ENCODE peak calls at places on chromosomes 13 and 19, in four cellular contexts. One of them, this sample, is unnamed.
A peak's percentile ranks its signal among the peaks of the same experiment; 100 is the strongest.

GRCh38 chr19:48372904-48373303 is 8.7 kb downstream of the SYNGR4 start:
- DNase-seq in upper lobe of left lung: no peak
- DNase-seq in coronary artery: no peak
- DNase-seq in body of pancreas: no peak
- DNase-seq in this sample: no peak

GRCh38 chr13:73870970-73871935 is 263.0 kb downstream of the KLF12 start:
- DNase-seq in coronary artery: no peak
- DNase-seq in body of pancreas: no peak
- DNase-seq in upper lobe of left lung: no peak
- DNase-seq in this sample: no peak

GRCh38 chr19:575527-576506 is 3.4 kb downstream of the BSG start:
- DNase-seq in upper lobe of left lung: peak; percentile 81
- DNase-seq in body of pancreas: no peak
- DNase-seq in coronary artery: no peak
- DNase-seq in this sample: no peak

GRCh38 chr13:112802808-112803207 is 113.0 kb downstream of the ATP11A start:
- DNase-seq in coronary artery: no peak
- DNase-seq in upper lobe of left lung: no peak
- DNase-seq in body of pancreas: no peak
- DNase-seq in this sample: no peak

GRCh38 chr19:52665529-52665928 is 27.4 kb upstream of the ZNF83 start:
- DNase-seq in body of pancreas: no peak
- DNase-seq in upper lobe of left lung: no peak
- DNase-seq in coronary artery: no peak
- DNase-seq in this sample: no peak

GRCh38 chr13:42548731-42549554 is 25.0 kb upstream of the TNFSF11 start:
- DNase-seq in body of pancreas: no peak
- DNase-seq in coronary artery: no peak
- DNase-seq in upper lobe of left lung: no peak
- DNase-seq in this sample: peak; percentile 22

GRCh38 chr19:47266401-47266885 is 8.2 kb upstream of the INAFM1 start:
- DNase-seq in coronary artery: no peak
- DNase-seq in upper lobe of left lung: peak; percentile 80
- DNase-seq in body of pancreas: no peak
- DNase-seq in this sample: no peak

GRCh38 chr19:48751835-48752510 is 468 bp downstream of the FUT1 start:
- DNase-seq in coronary artery: no peak
- DNase-seq in upper lobe of left lung: no peak
- DNase-seq in body of pancreas: no peak
- DNase-seq in this sample: no peak

GRCh38 chr19:408441-409005 is 424 bp downstream of the C2CD4C start:
- DNase-seq in coronary artery: no peak
- DNase-seq in upper lobe of left lung: peak; percentile 80
- DNase-seq in body of pancreas: no peak
- DNase-seq in this sample: no peak

GRCh38 chr13:91406619-91407018 is 8.2 kb downstream of the GPC5 start:
- DNase-seq in coronary artery: no peak
- DNase-seq in upper lobe of left lung: no peak
- DNase-seq in body of pancreas: no peak
- DNase-seq in this sample: no peak

GRCh38 chr13:37068962-37069361 is 9.5 kb upstream of the SUPT20H start:
- DNase-seq in coronary artery: no peak
- DNase-seq in upper lobe of left lung: no peak
- DNase-seq in body of pancreas: no peak
- DNase-seq in this sample: no peak

GRCh38 chr13:113211774-113212173 is 2.4 kb downstream of the CUL4A start:
- DNase-seq in body of pancreas: no peak
- DNase-seq in upper lobe of left lung: no peak
- DNase-seq in coronary artery: no peak
- DNase-seq in this sample: no peak

GRCh38 chr13:79782541-79783216 is 301.7 kb downstream of the NDFIP2 start:
- DNase-seq in coronary artery: no peak
- DNase-seq in body of pancreas: peak; percentile 42
- DNase-seq in upper lobe of left lung: no peak
- DNase-seq in this sample: no peak

GRCh38 chr13:113917096-113917495 is 53.2 kb upstream of the GAS6 start:
- DNase-seq in body of pancreas: no peak
- DNase-seq in coronary artery: peak; percentile 55
- DNase-seq in upper lobe of left lung: no peak
- DNase-seq in this sample: no peak

GRCh38 chr13:99949657-99950413 is 21.7 kb downstream of the ZIC5 start:
- DNase-seq in body of pancreas: no peak
- DNase-seq in upper lobe of left lung: no peak
- DNase-seq in coronary artery: no peak
- DNase-seq in this sample: no peak

GRCh38 chr13:69423844-69424243 is 683.8 kb upstream of the ATXN8OS start:
- DNase-seq in upper lobe of left lung: no peak
- DNase-seq in coronary artery: no peak
- DNase-seq in body of pancreas: no peak
- DNase-seq in this sample: no peak

GRCh38 chr13:93480553-93481106 is 254.0 kb downstream of the GPC6 start:
- DNase-seq in coronary artery: no peak
- DNase-seq in body of pancreas: no peak
- DNase-seq in upper lobe of left lung: no peak
- DNase-seq in this sample: no peak

GRCh38 chr13:74248477-74248876 is 114.3 kb upstream of the KLF12 start:
- DNase-seq in coronary artery: no peak
- DNase-seq in body of pancreas: no peak
- DNase-seq in upper lobe of left lung: no peak
- DNase-seq in this sample: no peak

GRCh38 chr13:21005193-21005592 is 56.2 kb downstream of the LATS2 start:
- DNase-seq in coronary artery: peak; percentile 58
- DNase-seq in upper lobe of left lung: no peak
- DNase-seq in body of pancreas: no peak
- DNase-seq in this sample: no peak

GRCh38 chr13:60012503-60012902 is 151.2 kb downstream of the DIAPH3 start:
- DNase-seq in upper lobe of left lung: no peak
- DNase-seq in coronary artery: no peak
- DNase-seq in body of pancreas: peak; percentile 32
- DNase-seq in this sample: no peak

DNA sequence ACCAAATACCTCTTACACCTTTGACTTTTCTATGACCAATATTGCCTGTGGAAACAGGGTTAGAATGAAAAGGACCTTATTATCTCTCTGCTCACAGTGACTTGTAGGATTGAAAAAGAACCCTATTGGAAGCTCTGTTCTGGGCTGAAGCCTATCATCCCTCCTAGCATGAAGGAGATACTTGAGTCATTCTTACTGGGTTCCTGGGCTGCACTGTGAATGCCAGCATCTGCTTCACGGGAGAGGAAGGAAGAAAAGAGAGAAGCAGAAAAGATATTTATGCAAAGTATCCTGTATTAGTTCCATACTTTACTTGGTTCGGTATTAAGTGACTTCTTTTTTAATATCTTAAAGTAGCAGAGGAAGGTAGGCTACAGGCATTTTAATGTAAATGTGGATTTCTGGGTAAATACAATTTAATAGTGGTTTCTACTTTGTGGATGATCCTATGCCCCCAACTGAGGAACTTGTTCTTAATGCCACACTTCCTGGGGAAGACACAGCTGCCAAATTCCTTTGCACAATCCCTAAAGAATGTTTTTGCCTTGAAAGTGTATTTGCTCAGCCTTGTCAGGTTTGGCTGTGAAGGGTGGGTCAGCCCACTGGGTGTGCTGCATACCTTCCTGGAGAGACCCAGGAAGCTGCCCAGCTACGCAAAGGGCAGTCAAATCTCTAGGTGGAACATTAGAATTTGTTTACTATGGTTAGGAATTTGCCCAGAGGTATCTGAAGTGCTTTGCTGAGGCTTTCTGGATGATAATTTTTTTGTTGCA is 13.7 kb upstream of the SCEL start:
- DNase-seq in body of pancreas: no peak
- DNase-seq in coronary artery: no peak
- DNase-seq in upper lobe of left lung: no peak
- DNase-seq in this sample: no peak
- TF ChIP-seq CTCF in body of pancreas: no peak
- TF ChIP-seq CTCF in coronary artery: no peak
- TF ChIP-seq CTCF in upper lobe of left lung: no peak
- TF ChIP-seq CTCF in this sample: no peak

GRCh38 chr13:24153347-24153746 is 7.2 kb upstream of the SPATA13 start:
- DNase-seq in body of pancreas: no peak
- DNase-seq in upper lobe of left lung: no peak
- DNase-seq in coronary artery: no peak
- DNase-seq in this sample: no peak

GRCh38 chr13:24152292-24153214 is 8.0 kb upstream of the SPATA13 start:
- DNase-seq in body of pancreas: no peak
- DNase-seq in upper lobe of left lung: no peak
- DNase-seq in coronary artery: no peak
- DNase-seq in this sample: no peak

GRCh38 chr13:24150613-24151012 is 9.9 kb upstream of the SPATA13 start:
- DNase-seq in coronary artery: no peak
- DNase-seq in upper lobe of left lung: no peak
- DNase-seq in body of pancreas: no peak
- DNase-seq in this sample: no peak

GRCh38 chr13:24151864-24152263 is 8.7 kb upstream of the SPATA13 start:
- DNase-seq in coronary artery: no peak
- DNase-seq in body of pancreas: no peak
- DNase-seq in upper lobe of left lung: no peak
- DNase-seq in this sample: no peak

GRCh38 chr13:24153979-24154378 is 6.5 kb upstream of the SPATA13 start:
- DNase-seq in upper lobe of left lung: no peak
- DNase-seq in body of pancreas: no peak
- DNase-seq in coronary artery: no peak
- DNase-seq in this sample: no peak
- TF ChIP-seq CTCF in upper lobe of left lung: no peak
- TF ChIP-seq CTCF in body of pancreas: no peak
- TF ChIP-seq CTCF in coronary artery: no peak
- TF ChIP-seq CTCF in this sample: no peak

GRCh38 chr13:94617389-94618000 is 15.8 kb downstream of the GPR180 start:
- DNase-seq in body of pancreas: no peak
- DNase-seq in upper lobe of left lung: no peak
- DNase-seq in coronary artery: no peak
- DNase-seq in this sample: no peak

DNA sequence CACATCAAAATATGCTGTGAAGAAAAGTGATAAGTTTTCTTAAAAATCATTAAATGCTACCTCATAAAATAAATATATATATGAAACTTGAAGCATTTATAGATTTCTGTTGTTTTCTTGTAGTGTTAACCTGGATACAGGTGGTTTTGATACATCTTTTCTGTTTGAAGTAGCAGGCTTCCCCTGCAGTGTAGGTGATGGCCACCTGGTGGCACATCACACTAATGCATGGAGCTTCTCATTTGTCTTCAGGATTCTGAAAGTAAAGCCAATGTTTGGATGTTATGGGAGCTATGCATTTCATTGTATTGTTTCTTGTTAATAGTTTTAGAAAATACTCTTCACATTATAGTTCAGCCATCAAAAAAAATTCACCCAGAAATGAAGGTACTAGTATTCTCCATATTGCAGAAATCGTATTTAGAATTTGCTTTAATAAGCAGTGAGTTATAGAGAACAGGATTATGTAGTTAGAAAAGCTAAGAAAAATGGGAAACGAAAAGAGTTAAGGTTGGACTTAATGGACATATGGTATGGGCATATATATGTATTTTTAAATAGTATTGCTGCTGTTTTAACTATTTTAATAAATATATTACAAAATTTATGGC is 18.7 kb downstream of the GPR180 start:
- DNase-seq in coronary artery: no peak
- DNase-seq in body of pancreas: no peak
- DNase-seq in upper lobe of left lung: no peak
- DNase-seq in this sample: no peak
- TF ChIP-seq CTCF in coronary artery: no peak
- TF ChIP-seq CTCF in body of pancreas: peak; percentile 45
- TF ChIP-seq CTCF in upper lobe of left lung: peak; percentile 42
- TF ChIP-seq CTCF in this sample: no peak

DNA sequence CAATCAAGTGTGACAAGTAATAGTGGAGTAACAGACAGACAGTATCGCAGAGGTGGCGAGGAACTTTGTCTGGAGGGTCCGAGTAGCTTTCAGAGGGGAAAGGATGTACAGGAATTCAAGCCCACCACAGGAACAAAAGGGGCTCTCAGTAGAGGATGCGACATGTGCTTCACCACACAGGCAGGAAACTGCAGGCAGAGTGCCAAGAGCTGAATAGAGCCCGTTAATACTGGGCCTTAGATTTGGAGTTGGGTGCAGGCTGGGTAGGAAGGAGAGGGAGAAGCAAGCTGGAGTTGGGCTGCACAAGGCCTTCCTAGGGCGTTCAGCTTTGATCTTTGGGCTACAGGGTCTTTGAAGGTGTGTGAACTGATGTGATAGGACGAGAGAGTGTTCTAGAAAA is 1.2 kb downstream of the CCDC70 start:
- DNase-seq in body of pancreas: no peak
- DNase-seq in coronary artery: no peak
- DNase-seq in upper lobe of left lung: no peak
- DNase-seq in this sample: no peak
- TF ChIP-seq CTCF in body of pancreas: no peak
- TF ChIP-seq CTCF in coronary artery: no peak
- TF ChIP-seq CTCF in upper lobe of left lung: no peak
- TF ChIP-seq CTCF in this sample: no peak

GRCh38 chr13:87677043-87677333 is 5.8 kb downstream of the SLITRK5 start:
- DNase-seq in upper lobe of left lung: no peak
- DNase-seq in coronary artery: no peak
- DNase-seq in body of pancreas: no peak
- DNase-seq in this sample: no peak

GRCh38 chr13:87676254-87677042 is 5.3 kb downstream of the SLITRK5 start:
- DNase-seq in coronary artery: peak; percentile 49
- DNase-seq in body of pancreas: no peak
- DNase-seq in upper lobe of left lung: peak; percentile 10
- DNase-seq in this sample: no peak

GRCh38 chr13:87678353-87678752 is 7.2 kb downstream of the SLITRK5 start:
- DNase-seq in body of pancreas: no peak
- DNase-seq in upper lobe of left lung: no peak
- DNase-seq in coronary artery: no peak
- DNase-seq in this sample: no peak

GRCh38 chr13:87677334-87678234 is 6.4 kb downstream of the SLITRK5 start:
- DNase-seq in body of pancreas: peak; percentile 36
- DNase-seq in coronary artery: peak; percentile 50
- DNase-seq in upper lobe of left lung: peak; percentile 85
- DNase-seq in this sample: no peak

GRCh38 chr13:87680298-87680697 is 9.1 kb downstream of the SLITRK5 start:
- DNase-seq in upper lobe of left lung: no peak
- DNase-seq in body of pancreas: no peak
- DNase-seq in coronary artery: no peak
- DNase-seq in this sample: no peak
- TF ChIP-seq CTCF in upper lobe of left lung: no peak
- TF ChIP-seq CTCF in body of pancreas: no peak
- TF ChIP-seq CTCF in coronary artery: no peak
- TF ChIP-seq CTCF in this sample: no peak

GRCh38 chr13:24539500-24540165 is 27.1 kb upstream of the PARP4 start:
- DNase-seq in body of pancreas: no peak
- DNase-seq in upper lobe of left lung: peak; percentile 49
- DNase-seq in coronary artery: no peak
- DNase-seq in this sample: no peak

GRCh38 chr13:24541127-24541475 is 28.5 kb upstream of the PARP4 start:
- DNase-seq in coronary artery: no peak
- DNase-seq in body of pancreas: no peak
- DNase-seq in upper lobe of left lung: no peak
- DNase-seq in this sample: no peak

GRCh38 chr13:24540236-24541126 is 27.9 kb upstream of the PARP4 start:
- DNase-seq in upper lobe of left lung: peak; percentile 84
- DNase-seq in coronary artery: no peak
- DNase-seq in body of pancreas: no peak
- DNase-seq in this sample: no peak
- TF ChIP-seq CTCF in upper lobe of left lung: no peak
- TF ChIP-seq CTCF in coronary artery: no peak
- TF ChIP-seq CTCF in body of pancreas: no peak
- TF ChIP-seq CTCF in this sample: no peak

GRCh38 chr19:1855040-1855827 is 7.0 kb upstream of the REXO1 start:
- DNase-seq in body of pancreas: peak; percentile 67
- DNase-seq in upper lobe of left lung: peak; percentile 96
- DNase-seq in coronary artery: peak; percentile 89
- DNase-seq in this sample: peak; percentile 62
- TF ChIP-seq CTCF in body of pancreas: no peak
- TF ChIP-seq CTCF in upper lobe of left lung: no peak
- TF ChIP-seq CTCF in coronary artery: no peak
- TF ChIP-seq CTCF in this sample: no peak

GRCh38 chr19:43652546-43652874 is 12.9 kb upstream of the CADM4 start:
- DNase-seq in upper lobe of left lung: no peak
- DNase-seq in body of pancreas: no peak
- DNase-seq in coronary artery: no peak
- DNase-seq in this sample: no peak
- TF ChIP-seq CTCF in upper lobe of left lung: peak; percentile 5
- TF ChIP-seq CTCF in body of pancreas: no peak
- TF ChIP-seq CTCF in coronary artery: no peak
- TF ChIP-seq CTCF in this sample: peak; percentile 9